ENCODE peak calls at places on chromosomes 4 and X, in nine cellular contexts. Z is activated CD4-positive, CD25-positive, alpha-beta regulatory T cell; M is M059J; G is dorsolateral prefrontal cortex; H is effector CD4-positive, alpha-beta T cell; V is left colon; J is DMS153; E is activated CD4-positive, alpha-beta T cell treated with anti-CD3 and anti-CD28 coated beads, Interleukin-2, amount 10 ng/mL, durations not matched to agents 7 days and 5 days; S is HEK293T. Q is an unnamed sample.

GRCh38 chrX:21946925-21947641 is 6.6 kb downstream of the SMS start:
- DNase-seq in Z (no peak), M (peak), G (no peak), H (no peak), V (no peak), J (no peak), E (no peak), S (no peak), Q (no peak)

GRCh38 chrX:68691102-68691501 is 43.6 kb downstream of the STARD8 start:
- DNase-seq in Z (no peak), M (peak), G (no peak), H (no peak), V (no peak), J (no peak), E (no peak), S (no peak), Q (no peak)

GRCh38 chr4:48212165-48212564 is 57.5 kb downstream of the TEC start:
- DNase-seq in Z (no peak), M (no peak), G (no peak), H (no peak), V (no peak), J (no peak), E (no peak), S (no peak), Q (no peak)

GRCh38 chrX:9494806-9495205 is 29.9 kb downstream of the TBL1X start:
- DNase-seq in Z (no peak), M (no peak), G (no peak), H (no peak), V (no peak), J (no peak), E (no peak), S (no peak), Q (no peak)

GRCh38 chrX:45011131-45011530 is 138.1 kb downstream of the KDM6A start:
- DNase-seq in Z (no peak), M (peak), G (no peak), H (no peak), V (no peak), J (no peak), E (no peak), S (no peak), Q (no peak)

GRCh38 chr4:78592104-78592783 is 40.7 kb downstream of the ANXA3 start:
- DNase-seq in Z (no peak), M (no peak), G (no peak), H (no peak), V (no peak), J (no peak), E (no peak), S (peak), Q (no peak)

GRCh38 chrX:53072418-53073114 is 9.6 kb upstream of the TSPYL2 start:
- DNase-seq in Z (no peak), M (no peak), G (no peak), H (no peak), V (no peak), J (no peak), E (no peak), S (no peak), Q (no peak)

GRCh38 chr4:23163649-23164436 is 471.1 kb downstream of the GBA3 start:
- DNase-seq in Z (no peak), M (peak), G (no peak), H (no peak), V (no peak), J (no peak), E (no peak), S (no peak), Q (peak)

GRCh38 chrX:143632625-143633387 is 3.1 kb downstream of the SLITRK4 start:
- DNase-seq in Z (no peak), M (no peak), G (no peak), H (no peak), V (no peak), J (no peak), E (no peak), S (no peak), Q (no peak)

GRCh38 chrX:101399825-101400224 is 7.9 kb downstream of the GLA start:
- DNase-seq in Z (no peak), M (no peak), G (no peak), H (no peak), V (no peak), J (no peak), E (no peak), S (no peak), Q (no peak)

GRCh38 chrX:31058284-31058683 is 13.6 kb downstream of the FTHL17 start:
- DNase-seq in Z (no peak), M (no peak), G (no peak), H (no peak), V (no peak), J (peak), E (no peak), S (no peak), Q (no peak)

GRCh38 chr4:57435300-57435699 is 325.1 kb upstream of the IGFBP7 start:
- DNase-seq in Z (no peak), M (no peak), G (no peak), H (no peak), V (no peak), J (no peak), E (no peak), S (no peak), Q (no peak)

GRCh38 chrX:49793686-49794085 is 35.4 kb upstream of the PAGE4 start:
- DNase-seq in Z (no peak), M (no peak), G (no peak), H (no peak), V (no peak), J (no peak), E (no peak), S (no peak), Q (no peak)

GRCh38 chr4:82984459-82984858 is 26.2 kb downstream of the LIN54 start:
- DNase-seq in Z (no peak), M (peak), G (no peak), H (no peak), V (no peak), J (no peak), E (peak), S (no peak), Q (no peak)

GRCh38 chr4:139783761-139784484 is 118.3 kb downstream of the MGST2 start:
- DNase-seq in Z (no peak), M (no peak), G (peak), H (no peak), V (no peak), J (no peak), E (no peak), S (no peak), Q (no peak)

Q was measured in mucosa of gallbladder.